ENCODE peak calls at places on chromosomes 6 and 20, in ten cellular contexts. G is MM.1S; J is coronary artery; E is CD8-positive, alpha-beta T cell; O is A549; U is choroid plexus epithelial cell; R is aorta; S is mucosa of descending colon; C is astrocyte; I is IMR-90. X is an unnamed sample.
A peak's percentile ranks its signal among the peaks of the same experiment; 100 is the strongest.

GRCh38 chr6:74690365-74690764 is 515.5 kb downstream of the COL12A1 start:
- DNase-seq in S (no peak), J (no peak), E (no peak), U (peak; percentile 6), R (no peak), I (peak; percentile 36), O (no peak), G (no peak), C (peak; percentile 53), X (no peak)

GRCh38 chr6:123316733-123317323 is 319.9 kb downstream of the TRDN start:
- DNase-seq in I (peak; percentile 4), U (peak; percentile 51), E (no peak), C (no peak), S (no peak), G (peak; percentile 14), O (no peak), R (no peak), J (no peak), X (no peak)

GRCh38 chr20:36833275-36834020 is 42.5 kb upstream of the TLDC2 start:
- DNase-seq in S (peak; percentile 56), J (no peak), R (no peak), O (no peak), G (no peak), E (no peak), C (peak; percentile 27), U (peak; percentile 62), I (peak; percentile 95), X (no peak)

GRCh38 chr6:166355552-166355951 is 13.2 kb upstream of the SFT2D1 start:
- DNase-seq in E (no peak), R (no peak), G (no peak), J (no peak), S (no peak), O (no peak), C (no peak), U (no peak), I (no peak), X (no peak)

GRCh38 chr20:16411361-16411760 is 161.9 kb downstream of the KIF16B start:
- DNase-seq in R (no peak), G (no peak), J (no peak), I (no peak), U (no peak), E (no peak), C (no peak), O (no peak), S (no peak), X (no peak)

GRCh38 chr6:111721677-111722219 is 116.1 kb upstream of the TRAF3IP2 start:
- DNase-seq in E (no peak), I (peak; percentile 44), S (no peak), O (peak; percentile 11), G (peak; percentile 13), J (no peak), U (peak; percentile 73), C (no peak), R (no peak), X (peak; percentile 26)

GRCh38 chr6:158467923-158468322 is 92.0 kb upstream of the TMEM181 start:
- DNase-seq in C (no peak), S (no peak), R (no peak), U (peak; percentile 50), I (no peak), J (no peak), O (no peak), G (no peak), E (no peak), X (no peak)

GRCh38 chr6:29627762-29628418 is 5.1 kb downstream of the GABBR1 start:
- DNase-seq in C (peak; percentile 78), J (peak; percentile 84), G (no peak), S (peak; percentile 72), I (peak; percentile 86), R (peak; percentile 87), E (peak; percentile 41), U (peak; percentile 92), O (peak; percentile 56), X (no peak)

GRCh38 chr6:78460711-78461110 is 406.6 kb upstream of the IRAK1BP1 start:
- DNase-seq in I (no peak), E (no peak), U (no peak), G (no peak), O (no peak), S (no peak), R (no peak), C (no peak), J (no peak), X (no peak)

GRCh38 chr6:78462728-78463127 is 404.6 kb upstream of the IRAK1BP1 start:
- DNase-seq in J (no peak), R (no peak), O (no peak), C (no peak), U (no peak), I (no peak), S (no peak), G (no peak), E (no peak), X (no peak)

DNA sequence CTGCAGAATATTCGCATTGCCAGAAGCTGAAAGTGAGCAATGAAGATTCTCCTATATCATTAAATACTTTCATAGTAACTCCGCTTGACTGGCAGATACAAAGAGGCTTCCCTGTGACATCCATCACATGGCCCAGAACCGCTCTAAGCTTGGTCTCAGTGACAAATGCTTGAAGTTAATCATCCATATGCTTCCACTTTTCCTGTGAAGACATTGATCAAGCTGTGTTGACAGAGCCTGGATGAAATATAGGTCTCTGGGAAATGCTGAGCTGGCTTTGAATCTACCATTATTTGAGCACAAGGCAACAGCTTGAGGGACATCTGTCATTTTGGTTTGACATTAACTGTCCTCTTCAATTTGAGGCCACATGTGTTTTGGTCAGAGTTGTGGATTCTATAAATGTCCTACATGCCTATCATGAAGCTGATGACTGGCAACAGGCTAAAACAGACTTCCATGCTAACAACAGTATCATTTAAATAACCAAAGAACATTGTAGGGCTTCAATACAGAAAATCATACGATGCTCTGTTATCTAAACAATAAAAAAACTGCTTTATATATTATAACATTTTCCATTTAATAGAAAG is 402.2 kb upstream of the IRAK1BP1 start:
- DNase-seq in J (no peak), C (no peak), O (no peak), S (no peak), R (no peak), E (no peak), I (no peak), U (no peak), G (no peak), X (no peak)
- H3K4me3 ChIP-seq in J (no peak overlapping the region), C (no peak overlapping the region), O (no peak overlapping the region), S (no peak overlapping the region), R (no peak overlapping the region), E (no peak overlapping the region), I (no peak overlapping the region), U (no peak overlapping the region), G (no peak overlapping the region), X (no peak overlapping the region)

GRCh38 chr20:21510414-21510971 is 3.4 kb downstream of the NKX2-2 start:
- DNase-seq in R (no peak), E (peak; percentile 7), O (no peak), J (peak; percentile 21), C (no peak), S (no peak), G (no peak), U (no peak), I (no peak), X (no peak)
- H3K4me3 ChIP-seq in R (peak overlapping the region; percentile 33), E (peak overlapping the region; percentile 35), O (no peak overlapping the region), J (peak overlapping the region; percentile 67), C (peak overlapping the region; percentile 42), S (no peak overlapping the region), G (peak overlapping the region; percentile 16), U (peak overlapping the region; percentile 45), I (peak overlapping the region; percentile 23), X (peak overlapping the region; percentile 37)

GRCh38 chr20:13299401-13299800 is 78.3 kb downstream of the ISM1 start:
- DNase-seq in R (no peak), J (no peak), C (no peak), E (no peak), S (no peak), I (no peak), U (no peak), O (no peak), G (no peak), X (no peak)

GRCh38 chr20:13298692-13299373 is 77.8 kb downstream of the ISM1 start:
- DNase-seq in R (no peak), S (no peak), C (no peak), U (no peak), I (no peak), J (no peak), G (no peak), O (no peak), E (no peak), X (no peak)

GRCh38 chr20:13296070-13296469 is 75.0 kb downstream of the ISM1 start:
- DNase-seq in C (no peak), E (no peak), S (no peak), U (no peak), R (no peak), O (no peak), G (no peak), J (no peak), I (no peak), X (no peak)

GRCh38 chr20:13295637-13296036 is 74.6 kb downstream of the ISM1 start:
- DNase-seq in U (no peak), R (no peak), C (no peak), I (no peak), G (no peak), E (no peak), O (no peak), S (no peak), J (no peak), X (no peak)

GRCh38 chr20:13297105-13297899 is 76.2 kb downstream of the ISM1 start:
- DNase-seq in R (no peak), I (no peak), S (no peak), J (no peak), C (no peak), G (no peak), O (no peak), E (no peak), U (no peak), X (no peak)
- H3K4me3 ChIP-seq in R (no peak overlapping the region), I (no peak overlapping the region), S (no peak overlapping the region), J (no peak overlapping the region), C (no peak overlapping the region), G (no peak overlapping the region), O (no peak overlapping the region), E (no peak overlapping the region), U (no peak overlapping the region), X (no peak overlapping the region)

GRCh38 chr20:25856256-25856884 is 159.7 kb upstream of the ZNF337 start:
- DNase-seq in C (no peak), J (no peak), S (no peak), E (no peak), O (no peak), G (no peak), U (no peak), I (no peak), R (no peak), X (no peak)

GRCh38 chr20:25858495-25859425 is 162.1 kb upstream of the ZNF337 start:
- DNase-seq in R (no peak), U (no peak), C (no peak), O (no peak), G (no peak), E (no peak), I (no peak), S (no peak), J (no peak), X (no peak)

GRCh38 chr20:25863536-25864325 is 167.1 kb upstream of the ZNF337 start:
- DNase-seq in S (no peak), J (no peak), C (no peak), O (no peak), I (no peak), U (peak; percentile 13), R (peak; percentile 60), E (no peak), G (no peak), X (no peak)

GRCh38 chr20:25860531-25861150 is 164.0 kb upstream of the ZNF337 start:
- DNase-seq in I (no peak), C (no peak), O (no peak), S (no peak), G (no peak), J (no peak), U (no peak), R (no peak), E (no peak), X (no peak)

DNA sequence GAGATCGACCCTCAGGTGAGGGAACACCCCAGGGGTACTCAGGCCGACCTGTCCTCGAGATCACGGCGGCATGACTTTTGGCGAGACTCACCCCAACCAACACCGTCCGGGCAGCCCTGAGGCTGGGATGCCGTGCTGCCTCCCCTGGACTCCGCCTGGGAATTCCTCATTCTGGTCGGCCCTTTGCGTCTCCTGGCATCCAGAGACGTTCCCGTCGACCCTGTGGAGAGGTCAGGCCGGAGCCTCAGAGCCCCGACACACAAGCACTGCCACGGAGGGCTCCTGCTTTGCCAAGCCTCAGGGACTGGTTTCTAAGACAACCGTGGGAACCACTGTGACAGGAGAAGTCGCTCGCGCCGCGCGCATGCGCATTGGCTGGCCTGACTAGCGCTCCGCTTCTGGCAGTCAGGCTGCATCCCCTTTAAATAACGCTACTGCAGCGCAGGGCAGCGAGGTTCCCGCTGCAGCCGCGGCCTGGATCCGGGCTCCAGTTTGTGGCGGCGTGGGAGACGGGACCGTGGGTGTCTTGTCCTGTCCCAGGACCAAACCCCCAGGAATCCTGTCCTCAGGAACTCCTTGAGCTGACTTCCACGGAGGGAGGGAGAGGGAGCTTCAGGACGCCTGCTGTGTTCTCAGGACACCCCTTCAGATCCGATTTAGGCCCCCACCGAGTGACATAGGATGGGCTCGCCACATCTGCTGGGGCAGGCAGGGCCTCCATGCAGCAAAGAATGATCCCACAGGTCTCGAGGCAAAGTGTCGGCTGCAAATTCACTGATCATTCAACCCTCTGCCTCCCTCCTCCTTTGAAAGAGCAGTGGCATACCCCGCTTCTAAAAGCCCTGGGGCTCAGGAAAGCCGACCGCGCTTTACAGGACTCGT is 163.2 kb upstream of the ZNF337 start:
- DNase-seq in I (no peak), G (peak; percentile 62), U (peak; percentile 64), C (no peak), O (no peak), R (peak; percentile 88), S (no peak), E (peak; percentile 77), J (peak; percentile 88), X (no peak)
- H3K4me3 ChIP-seq in I (no peak overlapping the region), G (peak overlapping the region; percentile 40), U (no peak overlapping the region), C (no peak overlapping the region), O (peak overlapping the region; percentile 12), R (no peak overlapping the region), S (no peak overlapping the region), E (no peak overlapping the region), J (peak overlapping the region; percentile 77), X (no peak overlapping the region)

X was measured in GM12864.